ENCODE peak calls at places on chromosomes 7 and 10, in five cellular contexts. One of them, this sample, is unnamed.

GRCh38 chr10:112528235-112528634 is 81.2 kb downstream of the VTI1A start:
- DNase-seq in H1: no peak
- DNase-seq in H9: no peak
- DNase-seq in neuronal stem cell: no peak
- DNase-seq in mesenchymal stem cell: no peak
- DNase-seq in this sample: no peak

GRCh38 chr7:33108591-33108930 is 643 bp downstream of the RP9 start:
- DNase-seq in H1: no peak
- DNase-seq in H9: no peak
- DNase-seq in neuronal stem cell: no peak
- DNase-seq in mesenchymal stem cell: no peak
- DNase-seq in this sample: no peak

GRCh38 chr7:143361552-143362125 is 874 bp downstream of the FAM131B start:
- DNase-seq in H1: no peak
- DNase-seq in H9: no peak
- DNase-seq in neuronal stem cell: peak
- DNase-seq in mesenchymal stem cell: no peak
- DNase-seq in this sample: no peak

GRCh38 chr10:132104471-132105301 is 38.9 kb downstream of the JAKMIP3 start:
- DNase-seq in H1: no peak
- DNase-seq in H9: peak
- DNase-seq in neuronal stem cell: no peak
- DNase-seq in mesenchymal stem cell: no peak
- DNase-seq in this sample: no peak

GRCh38 chr7:52962402-52962801 is 73.0 kb upstream of the POM121L12 start:
- DNase-seq in H1: no peak
- DNase-seq in H9: no peak
- DNase-seq in neuronal stem cell: no peak
- DNase-seq in mesenchymal stem cell: no peak
- DNase-seq in this sample: no peak

GRCh38 chr7:123594813-123595241 is 6.8 kb upstream of the ASB15 start:
- DNase-seq in H1: peak
- DNase-seq in H9: peak
- DNase-seq in neuronal stem cell: peak
- DNase-seq in mesenchymal stem cell: peak
- DNase-seq in this sample: no peak

GRCh38 chr7:68629-69028 is 123.7 kb upstream of the FAM20C start:
- DNase-seq in H1: no peak
- DNase-seq in H9: no peak
- DNase-seq in neuronal stem cell: no peak
- DNase-seq in mesenchymal stem cell: no peak
- DNase-seq in this sample: no peak

GRCh38 chr10:63346015-63346441 is 119.7 kb downstream of the JMJD1C start:
- DNase-seq in H1: no peak
- DNase-seq in H9: no peak
- DNase-seq in neuronal stem cell: no peak
- DNase-seq in mesenchymal stem cell: peak
- DNase-seq in this sample: peak

GRCh38 chr7:81682873-81683272 is 87.0 kb downstream of the HGF start:
- DNase-seq in H1: no peak
- DNase-seq in H9: no peak
- DNase-seq in neuronal stem cell: no peak
- DNase-seq in mesenchymal stem cell: peak
- DNase-seq in this sample: no peak

GRCh38 chr7:54802841-54803240 is 43.8 kb upstream of the SEC61G start:
- DNase-seq in H1: no peak
- DNase-seq in H9: no peak
- DNase-seq in neuronal stem cell: no peak
- DNase-seq in mesenchymal stem cell: no peak
- DNase-seq in this sample: peak

GRCh38 chr10:117413928-117414618 is 38.8 kb upstream of the PDZD8 start:
- DNase-seq in H1: no peak
- DNase-seq in H9: no peak
- DNase-seq in neuronal stem cell: no peak
- DNase-seq in mesenchymal stem cell: no peak
- DNase-seq in this sample: no peak

GRCh38 chr10:114623661-114624294 is 34.3 kb downstream of the ABLIM1 start:
- DNase-seq in H1: peak
- DNase-seq in H9: no peak
- DNase-seq in neuronal stem cell: no peak
- DNase-seq in mesenchymal stem cell: peak
- DNase-seq in this sample: peak

GRCh38 chr7:10662491-10662890 is 311.2 kb upstream of the PHF14 start:
- DNase-seq in H1: no peak
- DNase-seq in H9: no peak
- DNase-seq in neuronal stem cell: no peak
- DNase-seq in mesenchymal stem cell: no peak
- DNase-seq in this sample: no peak

GRCh38 chr7:107002804-107003137 is 41.7 kb upstream of the PRKAR2B start:
- DNase-seq in H1: no peak
- DNase-seq in H9: no peak
- DNase-seq in neuronal stem cell: no peak
- DNase-seq in mesenchymal stem cell: no peak
- DNase-seq in this sample: no peak

GRCh38 chr10:44982114-44982460 is 3.5 kb upstream of the DEPP1 start:
- DNase-seq in H1: no peak
- DNase-seq in H9: no peak
- DNase-seq in neuronal stem cell: no peak
- DNase-seq in mesenchymal stem cell: no peak
- DNase-seq in this sample: no peak

GRCh38 chr10:93859049-93859655 is 34.6 kb upstream of the SLC35G1 start:
- DNase-seq in H1: no peak
- DNase-seq in H9: no peak
- DNase-seq in neuronal stem cell: no peak
- DNase-seq in mesenchymal stem cell: peak
- DNase-seq in this sample: peak

GRCh38 chr10:60086862-60087261 is 180.5 kb upstream of the CCDC6 start:
- DNase-seq in H1: no peak
- DNase-seq in H9: no peak
- DNase-seq in neuronal stem cell: no peak
- DNase-seq in mesenchymal stem cell: no peak
- DNase-seq in this sample: no peak

GRCh38 chr7:97269741-97270140 is 152.2 kb downstream of the SDHAF3 start:
- DNase-seq in H1: no peak
- DNase-seq in H9: no peak
- DNase-seq in neuronal stem cell: no peak
- DNase-seq in mesenchymal stem cell: peak
- DNase-seq in this sample: no peak

GRCh38 chr7:157564518-157565177 is 227.8 kb downstream of the DNAJB6 start:
- DNase-seq in H1: no peak
- DNase-seq in H9: no peak
- DNase-seq in neuronal stem cell: no peak
- DNase-seq in mesenchymal stem cell: peak
- DNase-seq in this sample: peak

GRCh38 chr7:33726582-33726981 is 178.8 kb upstream of the BMPER start:
- DNase-seq in H1: no peak
- DNase-seq in H9: no peak
- DNase-seq in neuronal stem cell: peak
- DNase-seq in mesenchymal stem cell: no peak
- DNase-seq in this sample: no peak

GRCh38 chr10:24483701-24484100 is 240.0 kb downstream of the ARHGAP21 start:
- DNase-seq in H1: peak
- DNase-seq in H9: peak
- DNase-seq in neuronal stem cell: peak
- DNase-seq in mesenchymal stem cell: peak
- DNase-seq in this sample: peak

GRCh38 chr10:38118072-38118807 is 24.1 kb downstream of the ZNF37A start:
- DNase-seq in H1: no peak
- DNase-seq in H9: no peak
- DNase-seq in neuronal stem cell: no peak
- DNase-seq in mesenchymal stem cell: peak
- DNase-seq in this sample: peak

GRCh38 chr7:129376076-129376777 is 58.0 kb upstream of the STRIP2 start:
- DNase-seq in H1: no peak
- DNase-seq in H9: no peak
- DNase-seq in neuronal stem cell: no peak
- DNase-seq in mesenchymal stem cell: peak
- DNase-seq in this sample: peak

GRCh38 chr7:98878365-98879197 is at the start of gene TRRAP:
- DNase-seq in H1: no peak
- DNase-seq in H9: peak
- DNase-seq in neuronal stem cell: peak
- DNase-seq in mesenchymal stem cell: peak
- DNase-seq in this sample: peak

GRCh38 chr7:37942934-37943610 is 22.6 kb downstream of the EPDR1 start:
- DNase-seq in H1: no peak
- DNase-seq in H9: peak
- DNase-seq in neuronal stem cell: peak
- DNase-seq in mesenchymal stem cell: peak
- DNase-seq in this sample: no peak

GRCh38 chr7:85021090-85021704 is 165.7 kb downstream of the SEMA3D start:
- DNase-seq in H1: no peak
- DNase-seq in H9: no peak
- DNase-seq in neuronal stem cell: no peak
- DNase-seq in mesenchymal stem cell: peak
- DNase-seq in this sample: peak

GRCh38 chr10:7700577-7701125 is 2.5 kb upstream of the ITIH2 start:
- DNase-seq in H1: no peak
- DNase-seq in H9: no peak
- DNase-seq in neuronal stem cell: no peak
- DNase-seq in mesenchymal stem cell: no peak
- DNase-seq in this sample: no peak

GRCh38 chr10:7093368-7093767 is 317.5 kb downstream of the SFMBT2 start:
- DNase-seq in H1: no peak
- DNase-seq in H9: no peak
- DNase-seq in neuronal stem cell: no peak
- DNase-seq in mesenchymal stem cell: no peak
- DNase-seq in this sample: no peak

GRCh38 chr7:4242706-4243105 is 439.4 kb upstream of the FOXK1 start:
- DNase-seq in H1: no peak
- DNase-seq in H9: no peak
- DNase-seq in neuronal stem cell: no peak
- DNase-seq in mesenchymal stem cell: no peak
- DNase-seq in this sample: no peak

GRCh38 chr10:127935115-127935561 is 28.2 kb downstream of the PTPRE start:
- DNase-seq in H1: no peak
- DNase-seq in H9: no peak
- DNase-seq in neuronal stem cell: no peak
- DNase-seq in mesenchymal stem cell: peak
- DNase-seq in this sample: no peak

DNA sequence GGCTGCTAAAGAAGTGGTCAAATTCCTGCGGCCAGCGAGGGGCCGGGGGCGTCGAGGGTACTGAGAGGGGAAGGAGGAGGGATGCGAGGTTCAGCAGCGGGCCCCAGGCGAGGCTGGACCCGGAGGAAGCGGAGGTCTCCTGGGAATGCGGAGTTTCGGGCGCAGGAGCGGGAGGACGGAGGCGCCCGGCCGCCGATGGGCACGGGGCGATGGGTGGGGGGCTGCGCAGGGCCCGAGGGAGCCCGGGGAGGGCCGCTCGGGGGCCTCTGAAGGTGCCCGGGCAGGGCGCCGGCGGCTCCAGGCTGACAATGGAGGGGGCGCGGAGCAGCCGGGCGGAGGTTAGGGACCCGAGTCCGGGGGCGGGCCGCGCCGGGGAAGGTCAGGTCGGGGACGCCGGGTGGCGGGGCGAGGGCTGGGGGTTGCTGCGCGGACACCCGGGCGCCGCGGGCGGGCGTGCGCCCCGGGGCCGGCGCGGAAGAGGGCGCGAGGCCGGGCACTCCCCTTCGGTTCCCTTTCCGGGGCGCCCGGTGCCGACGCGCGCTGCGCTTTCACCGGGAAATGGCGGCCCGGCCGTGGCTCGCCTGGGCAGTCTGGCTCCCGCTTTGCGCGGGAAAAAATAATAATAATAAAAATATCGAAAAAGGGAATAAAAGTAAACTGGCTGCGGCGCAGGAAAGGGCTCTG is 708 bp downstream of the MACROH2A2 start:
- DNase-seq in H1: no peak
- DNase-seq in H9: peak
- DNase-seq in neuronal stem cell: peak
- DNase-seq in mesenchymal stem cell: peak
- DNase-seq in this sample: no peak
- H4K91ac ChIP-seq in H1: no peak
- H4K91ac ChIP-seq in H9: no peak
- H4K91ac ChIP-seq in neuronal stem cell: peak
- H4K91ac ChIP-seq in mesenchymal stem cell: no peak
- H4K91ac ChIP-seq in this sample: peak

DNA sequence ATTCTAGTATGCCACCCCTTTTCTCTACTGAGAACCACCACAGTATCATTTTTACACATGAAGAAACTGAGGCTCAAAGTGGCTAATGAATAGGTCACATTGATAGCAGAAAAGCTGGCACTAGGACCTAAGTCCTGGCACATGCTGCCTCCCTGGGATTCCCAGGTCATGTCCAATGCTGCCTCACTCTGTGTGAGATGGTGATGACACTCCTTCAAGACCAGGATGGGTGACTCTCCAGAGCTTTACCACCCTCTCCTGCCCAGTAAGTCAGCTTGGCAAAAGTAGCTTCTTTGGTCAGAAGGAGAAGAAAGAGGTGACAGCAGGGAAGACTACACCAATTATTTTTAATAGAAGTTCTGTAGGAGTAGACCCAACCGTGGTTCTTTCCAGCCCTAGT is 13.3 kb upstream of the AKR1B10 start:
- DNase-seq in H1: no peak
- DNase-seq in H9: no peak
- DNase-seq in neuronal stem cell: no peak
- DNase-seq in mesenchymal stem cell: no peak
- DNase-seq in this sample: no peak
- H3K14ac ChIP-seq in H1: no peak
- H3K14ac ChIP-seq in H9: no peak
- H3K14ac ChIP-seq in neuronal stem cell: no peak
- H3K14ac ChIP-seq in mesenchymal stem cell: no peak
- H3K14ac ChIP-seq in this sample: no peak

GRCh38 chr7:137978464-137979237 is 23.2 kb downstream of the CREB3L2 start:
- DNase-seq in H1: no peak
- DNase-seq in H9: no peak
- DNase-seq in neuronal stem cell: no peak
- DNase-seq in mesenchymal stem cell: peak
- DNase-seq in this sample: peak
- H4K91ac ChIP-seq in H1: no peak
- H4K91ac ChIP-seq in H9: no peak
- H4K91ac ChIP-seq in neuronal stem cell: no peak
- H4K91ac ChIP-seq in mesenchymal stem cell: no peak
- H4K91ac ChIP-seq in this sample: peak

DNA sequence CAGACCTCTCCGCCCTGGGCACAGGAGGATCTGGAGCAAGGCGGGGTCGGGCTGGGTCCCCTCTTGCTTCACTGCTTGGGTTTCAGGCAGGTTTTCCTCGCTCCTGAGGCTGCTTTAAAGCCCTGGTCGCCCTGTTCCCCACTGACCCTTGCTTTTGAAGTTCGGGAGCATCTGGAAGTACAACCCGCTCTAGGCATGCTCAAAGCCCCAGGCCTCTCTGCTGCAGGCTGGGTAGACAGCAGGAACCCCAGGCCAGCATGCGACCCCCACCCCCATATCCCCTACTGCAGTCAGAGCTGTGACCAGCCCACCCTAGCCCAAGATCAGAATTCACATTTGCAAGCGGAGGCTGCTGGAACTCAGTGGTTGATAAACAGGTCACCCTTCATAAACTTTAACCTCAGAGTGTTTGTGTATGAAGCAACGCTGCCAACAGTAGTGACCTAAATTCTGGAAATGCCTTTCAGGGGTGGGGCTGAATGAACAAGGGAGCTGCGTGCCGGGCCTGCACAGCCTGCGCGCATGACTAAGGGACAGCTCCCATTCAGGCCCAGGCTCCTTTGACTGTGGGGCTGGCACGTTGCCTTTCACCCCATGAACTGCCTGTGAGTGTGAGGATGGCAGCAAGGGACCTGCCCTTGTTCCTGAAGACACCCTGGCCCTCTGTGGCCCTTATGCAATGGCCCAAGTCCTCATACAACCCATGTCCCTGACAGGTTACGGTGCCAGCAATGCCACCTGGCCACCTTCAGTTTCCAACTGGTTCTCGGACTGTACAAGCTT is 52.5 kb downstream of the PROSER2 start:
- DNase-seq in H1: no peak
- DNase-seq in H9: no peak
- DNase-seq in neuronal stem cell: no peak
- DNase-seq in mesenchymal stem cell: peak
- DNase-seq in this sample: peak
- H3K14ac ChIP-seq in H1: no peak
- H3K14ac ChIP-seq in H9: peak
- H3K14ac ChIP-seq in neuronal stem cell: peak
- H3K14ac ChIP-seq in mesenchymal stem cell: no peak
- H3K14ac ChIP-seq in this sample: peak